ENCODE peak calls at places on chromosomes 13 and 19, in eight cellular contexts. B is progenitor cell of endocrine pancreas, K is neural crest cell, J is lower lobe of right lung, V is ovary, Q is bronchial epithelial cell, A is cardiac fibroblast, P is body of pancreas. H is an unnamed sample.

GRCh38 chr19:17159466-17160393 is 55.4 kb upstream of the USE1 start:
- DNase-seq in J (no peak), B (no peak), V (no peak), K (no peak), P (no peak), A (peak; percentile 17), Q (no peak), H (no peak)

GRCh38 chr13:80249906-80250513 is 90.9 kb downstream of the SPRY2 start:
- DNase-seq in J (no peak), V (no peak), P (no peak), A (peak; percentile 45), B (no peak), Q (no peak), K (no peak), H (no peak)

GRCh38 chr19:681638-682037 is 5.4 kb downstream of the FSTL3 start:
- DNase-seq in B (no peak), V (no peak), Q (no peak), K (no peak), A (no peak), J (no peak), P (no peak), H (no peak)

GRCh38 chr13:25978961-25979360 is 72.9 kb downstream of the SHISA2 start:
- DNase-seq in Q (no peak), K (no peak), V (no peak), P (no peak), B (no peak), A (no peak), J (no peak), H (no peak)

GRCh38 chr19:49664171-49665070 is 1.2 kb downstream of the IRF3 start:
- DNase-seq in K (peak; percentile 80), Q (peak; percentile 90), J (peak; percentile 93), B (peak; percentile 86), V (peak; percentile 91), A (peak; percentile 79), P (peak; percentile 91), H (peak; percentile 93)

GRCh38 chr13:24032674-24033073 is 127.8 kb upstream of the SPATA13 start:
- DNase-seq in B (no peak), V (no peak), A (peak; percentile 33), J (no peak), P (peak; percentile 65), K (no peak), Q (no peak), H (peak; percentile 2)

GRCh38 chr13:114027046-114027760 is 53.3 kb upstream of the C13orf46 start:
- DNase-seq in B (no peak), J (no peak), A (peak; percentile 36), P (no peak), V (peak; percentile 45), Q (no peak), K (no peak), H (no peak)

GRCh38 chr19:22532388-22533310 is 101.5 kb upstream of the ZNF492 start:
- DNase-seq in A (no peak), K (no peak), Q (no peak), J (peak; percentile 68), P (peak; percentile 99), B (no peak), V (peak; percentile 99), H (no peak)

GRCh38 chr13:92313382-92313781 is 913.2 kb upstream of the GPC6 start:
- DNase-seq in B (no peak), J (no peak), A (no peak), Q (no peak), K (no peak), V (no peak), P (no peak), H (no peak)

GRCh38 chr13:23427342-23428182 is 5.9 kb downstream of the SACS start:
- DNase-seq in B (no peak), J (no peak), K (no peak), Q (peak; percentile 93), V (peak; percentile 32), A (peak; percentile 90), P (peak; percentile 70), H (no peak)

GRCh38 chr19:35269425-35270117 is 809 bp downstream of the USF2 start:
- DNase-seq in J (peak; percentile 92), V (peak; percentile 91), Q (peak; percentile 68), P (peak; percentile 91), B (peak; percentile 94), K (peak; percentile 78), A (peak; percentile 80), H (peak; percentile 94)

GRCh38 chr13:32228330-32229041 is 86.7 kb downstream of the ZAR1L start:
- DNase-seq in K (no peak), J (no peak), A (peak; percentile 52), Q (peak; percentile 37), B (no peak), V (no peak), P (no peak), H (no peak)
- TF ChIP-seq CTCF in K (no peak), J (no peak), A (no peak), Q (no peak), B (no peak), V (no peak), P (no peak), H (no peak)

GRCh38 chr19:58007285-58007684 is 4.7 kb upstream of the ZNF606 start:
- DNase-seq in A (no peak), J (no peak), Q (no peak), V (no peak), P (no peak), K (no peak), B (no peak), H (no peak)
- TF ChIP-seq CTCF in A (peak; percentile 8), J (no peak), Q (no peak), V (no peak), P (no peak), K (no peak), B (no peak), H (no peak)

GRCh38 chr19:41409288-41409687 is 11.7 kb downstream of the BCKDHA start:
- DNase-seq in J (peak; percentile 56), B (no peak), V (no peak), P (peak; percentile 90), K (no peak), Q (peak; percentile 73), A (peak; percentile 56), H (no peak)
- TF ChIP-seq CTCF in J (no peak), B (no peak), V (no peak), P (no peak), K (no peak), Q (no peak), A (no peak), H (no peak)

GRCh38 chr19:40444181-40445005 is at the start of gene SERTAD3:
- DNase-seq in A (peak; percentile 95), K (peak; percentile 96), V (peak; percentile 99), J (peak; percentile 99), Q (peak; percentile 78), P (peak; percentile 98), B (peak; percentile 97), H (peak; percentile 99)
- TF ChIP-seq CTCF in A (peak; percentile 9), K (peak; percentile 27), V (no peak), J (peak; percentile 16), Q (no peak), P (no peak), B (no peak), H (peak; percentile 34)

DNA sequence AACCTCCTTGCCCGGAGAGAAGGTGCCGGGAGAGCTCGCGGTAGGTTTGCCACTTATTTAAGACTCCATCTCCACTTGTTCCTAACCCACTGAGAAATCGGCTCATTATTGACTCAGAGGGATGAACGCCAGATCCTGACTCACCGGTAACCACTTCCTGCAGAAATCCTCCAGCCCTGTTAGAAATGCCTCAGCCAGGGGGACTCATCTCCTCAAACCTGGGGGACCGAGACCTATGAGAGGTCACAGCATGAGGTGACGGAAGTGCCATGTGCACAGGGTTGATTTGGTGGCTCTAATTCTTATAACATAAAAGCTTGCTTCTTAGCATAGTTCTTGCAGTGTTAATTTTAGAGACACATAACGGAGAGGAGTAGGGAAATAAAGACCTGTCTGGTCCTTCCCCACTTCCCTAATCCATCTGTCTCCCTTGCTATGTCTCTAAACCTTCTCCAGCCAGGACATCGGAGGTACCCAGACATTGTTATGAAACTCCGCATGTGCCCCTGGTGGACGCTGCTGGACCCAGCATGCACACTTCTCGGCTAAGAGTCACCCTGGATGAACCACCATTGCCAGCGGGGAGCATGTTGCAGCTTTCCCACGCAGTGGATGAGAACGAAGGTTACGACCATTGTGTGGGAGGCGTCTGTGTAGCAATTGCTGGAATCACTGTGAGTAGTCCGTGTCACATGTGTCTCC is 158.9 kb downstream of the EFNB2 start:
- DNase-seq in B (no peak), J (peak; percentile 49), V (no peak), K (no peak), P (no peak), A (peak; percentile 96), Q (peak; percentile 98), H (no peak)
- TF ChIP-seq CTCF in B (no peak), J (no peak), V (no peak), K (no peak), P (no peak), A (peak; percentile 21), Q (peak; percentile 1), H (peak; percentile 20)

GRCh38 chr13:97495678-97496077 is 61.7 kb downstream of the RAP2A start:
- DNase-seq in A (no peak), K (no peak), V (no peak), Q (peak; percentile 42), J (no peak), P (no peak), B (no peak), H (no peak)
- TF ChIP-seq CTCF in A (no peak), K (no peak), V (no peak), Q (no peak), J (no peak), P (no peak), B (no peak), H (no peak)

DNA sequence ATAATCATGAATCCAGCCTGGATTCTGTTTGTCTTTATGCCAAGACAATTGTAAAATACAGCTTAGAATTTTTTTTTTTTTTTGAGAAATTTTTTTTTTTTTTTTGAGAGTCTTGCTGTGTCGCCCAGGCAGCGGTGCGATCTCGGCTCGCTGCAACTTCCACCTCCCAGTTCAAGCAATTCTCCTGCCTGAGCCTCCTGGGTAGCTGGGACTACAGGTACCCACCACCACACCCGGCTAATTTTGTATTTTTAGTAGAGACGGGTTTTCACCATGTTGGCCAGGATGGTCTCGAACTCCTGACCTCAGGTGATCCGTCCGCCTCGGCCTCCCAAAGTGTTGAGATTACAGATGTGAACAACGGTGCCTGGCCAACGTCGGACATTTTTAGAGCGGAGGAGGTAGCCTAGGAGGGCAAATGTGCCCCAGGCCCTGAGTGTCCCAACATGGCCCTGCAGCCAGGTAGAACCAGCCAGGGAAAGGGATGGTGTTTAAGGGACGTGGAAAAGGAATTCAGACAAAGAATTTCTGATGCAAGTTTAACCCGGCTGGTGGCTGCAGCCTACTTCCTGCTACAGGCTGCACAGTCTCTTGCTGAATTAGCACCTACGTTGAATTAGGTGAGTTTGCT is 89.8 kb downstream of the GNG7 start:
- DNase-seq in P (no peak), K (no peak), A (no peak), B (no peak), J (peak; percentile 32), Q (no peak), V (no peak), H (no peak)
- TF ChIP-seq CTCF in P (no peak), K (no peak), A (no peak), B (no peak), J (no peak), Q (no peak), V (no peak), H (no peak)

H was measured in osteocyte.